ENCODE peak calls at places on chromosome 17, in eight cellular contexts. Q is K562, W is HCT116, T is SK-N-SH, E is fibroblast of lung, S is IMR-90, L is Karpas-422, D is neural progenitor cell. H is an unnamed sample. For H3K9me3 and H3K27me3, the result is how much of the 10 kb centered on the place peaks cover.

GRCh38 chr17:41419712-41420111 is 4.7 kb downstream of the KRT37 start:
- DNase-seq in Q (no peak), W (no peak), T (no peak), E (no peak), S (no peak), L (no peak), D (no peak), H (no peak)

GRCh38 chr17:34579017-34579946 is at the start of gene TMEM132E:
- DNase-seq in Q (no peak), W (no peak), T (peak), E (peak), S (peak), L (no peak), D (peak), H (peak)

GRCh38 chr17:42881768-42882565 is 18.6 kb upstream of the G6PC1 start:
- DNase-seq in Q (no peak), W (no peak), T (no peak), E (no peak), S (no peak), L (no peak), D (no peak), H (no peak)

GRCh38 chr17:63474914-63475460 is 1.9 kb upstream of the ACE start:
- DNase-seq in Q (no peak), W (no peak), T (no peak), E (no peak), S (no peak), L (no peak), D (no peak), H (no peak)

GRCh38 chr17:19418312-19418992 is 7.4 kb downstream of the RNF112 start:
- DNase-seq in Q (no peak), W (no peak), T (no peak), E (peak), S (peak), L (peak), D (no peak), H (peak)

GRCh38 chr17:73397856-73398540 is 86.2 kb upstream of the CDC42EP4 start:
- DNase-seq in Q (no peak), W (no peak), T (no peak), E (no peak), S (no peak), L (no peak), D (no peak), H (no peak)

GRCh38 chr17:49741009-49741691 is 22.8 kb downstream of the FAM117A start:
- DNase-seq in Q (no peak), W (no peak), T (no peak), E (peak), S (peak), L (no peak), D (no peak), H (peak)

GRCh38 chr17:38415250-38416194 is 12.7 kb upstream of the ARHGAP23 start:
- DNase-seq in Q (no peak), W (peak), T (no peak), E (no peak), S (peak), L (peak), D (peak), H (peak)

GRCh38 chr17:49508061-49508865 is 13.2 kb downstream of the NGFR start:
- DNase-seq in Q (no peak), W (peak), T (peak), E (no peak), S (no peak), L (no peak), D (peak), H (peak)

GRCh38 chr17:31394544-31394943 is 3.1 kb downstream of the RAB11FIP4 start:
- DNase-seq in Q (peak), W (no peak), T (no peak), E (peak), S (peak), L (peak), D (peak), H (peak)

GRCh38 chr17:39001703-39002637 is 34.8 kb upstream of the FBXO47 start:
- DNase-seq in Q (peak), W (no peak), T (no peak), E (peak), S (peak), L (no peak), D (no peak), H (peak)

GRCh38 chr17:307295-307691 is 45.3 kb downstream of the RPH3AL start:
- DNase-seq in Q (no peak), W (no peak), T (no peak), E (no peak), S (no peak), L (no peak), D (no peak), H (no peak)

GRCh38 chr17:43018932-43019331 is 3.3 kb downstream of the VAT1 start:
- DNase-seq in Q (no peak), W (no peak), T (no peak), E (no peak), S (peak), L (no peak), D (no peak), H (peak)

GRCh38 chr17:74453665-74454196 is 12.7 kb upstream of the CD300A start:
- DNase-seq in Q (peak), W (no peak), T (peak), E (no peak), S (no peak), L (no peak), D (peak), H (no peak)

GRCh38 chr17:35568561-35568960 is 7.9 kb upstream of the SLFN14 start:
- DNase-seq in Q (peak), W (no peak), T (peak), E (peak), S (peak), L (no peak), D (peak), H (peak)

GRCh38 chr17:4026255-4026654 is 62.0 kb upstream of the ATP2A3 start:
- DNase-seq in Q (no peak), W (no peak), T (no peak), E (no peak), S (no peak), L (no peak), D (no peak), H (no peak)

GRCh38 chr17:4023220-4023619 is 59.0 kb upstream of the ATP2A3 start:
- DNase-seq in Q (no peak), W (no peak), T (no peak), E (no peak), S (no peak), L (no peak), D (no peak), H (no peak)

GRCh38 chr17:4032245-4032644 is 68.0 kb upstream of the ATP2A3 start:
- DNase-seq in Q (no peak), W (no peak), T (no peak), E (no peak), S (no peak), L (no peak), D (no peak), H (no peak)

GRCh38 chr17:4032738-4033137 is 68.5 kb upstream of the ATP2A3 start:
- DNase-seq in Q (no peak), W (no peak), T (no peak), E (no peak), S (no peak), L (no peak), D (peak), H (no peak)

GRCh38 chr17:4028436-4028835 is 64.2 kb upstream of the ATP2A3 start:
- DNase-seq in Q (no peak), W (no peak), T (no peak), E (no peak), S (no peak), L (no peak), D (no peak), H (no peak)
- H3K9me3 ChIP-seq in Q (under half), W (under half), T (under half), E (under half), S (under half), L (under half), D (under half), H (under half)

DNA sequence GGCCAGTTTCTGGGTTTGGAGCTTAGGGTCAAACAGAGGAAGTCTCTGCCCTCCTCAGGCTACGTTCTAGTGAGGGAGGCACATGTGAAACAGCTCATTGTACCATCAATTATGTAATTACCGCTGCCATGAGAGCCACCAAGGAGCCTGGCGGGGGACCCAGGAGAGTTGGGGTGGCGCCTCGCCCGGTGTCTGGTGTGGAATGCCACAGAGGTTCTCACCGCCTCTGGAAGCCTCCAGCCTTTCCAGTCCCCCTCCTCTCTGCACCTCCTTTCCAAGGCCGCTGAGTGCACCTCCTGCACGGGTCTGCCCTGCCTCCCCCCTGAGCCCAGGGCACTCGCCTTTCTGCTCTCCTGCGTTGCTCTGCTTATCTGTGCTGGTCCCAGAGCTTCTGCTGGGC is 51.4 kb downstream of the SREBF1 start:
- DNase-seq in Q (no peak), W (no peak), T (no peak), E (no peak), S (no peak), L (no peak), D (no peak), H (no peak)
- H3K4me2 ChIP-seq in Q (no peak), W (peak), T (no peak), E (no peak), S (no peak), L (peak), D (peak), H (no peak)

DNA sequence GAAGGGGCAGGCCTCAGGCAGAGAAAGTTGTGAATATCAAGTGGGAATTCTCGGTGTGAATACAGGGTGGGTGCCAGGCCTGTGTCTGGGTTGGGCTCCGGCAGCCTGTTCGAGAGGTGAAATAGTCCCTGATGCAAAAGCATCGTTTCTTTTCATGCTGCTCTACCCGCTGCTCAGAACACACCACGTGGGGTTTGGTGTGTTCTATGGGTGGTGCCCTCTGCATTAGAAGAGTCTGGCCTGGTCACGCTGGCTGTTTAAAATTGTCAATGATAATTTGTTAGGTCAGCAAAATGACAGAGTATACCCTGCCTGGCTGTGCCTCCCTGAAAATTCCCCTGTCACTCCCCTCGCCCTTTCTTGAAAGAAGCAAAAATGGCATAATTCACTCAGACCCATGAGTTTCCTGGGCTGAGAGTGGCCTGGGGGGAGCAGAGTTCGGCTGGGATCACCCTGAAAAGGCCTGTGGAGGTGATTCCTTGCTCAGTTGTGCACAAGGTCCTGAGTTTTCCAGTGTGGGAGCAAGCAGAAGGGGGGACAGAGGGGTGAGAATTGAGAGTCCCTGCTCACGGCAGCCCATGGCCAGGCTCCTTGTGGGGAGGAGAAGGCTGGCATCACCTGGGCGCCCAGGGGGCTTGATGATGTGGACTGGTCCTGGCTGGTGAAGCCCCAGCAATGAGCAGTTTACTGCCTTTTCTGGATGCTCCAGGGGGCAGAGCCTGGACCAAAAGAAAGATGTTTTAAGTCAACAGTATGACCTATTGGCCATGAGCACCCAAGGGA is 3.2 kb downstream of the CACNG5 start:
- DNase-seq in Q (no peak), W (no peak), T (no peak), E (no peak), S (no peak), L (no peak), D (no peak), H (no peak)
- H3K27me3 ChIP-seq in Q (under half), W (under half), T (half or more), E (under half), S (half or more), L (under half), D (under half), H (half or more)

GRCh38 chr17:69944406-69944805 is 130.6 kb upstream of the KCNJ16 start:
- DNase-seq in Q (no peak), W (no peak), T (no peak), E (no peak), S (no peak), L (no peak), D (no peak), H (no peak)

GRCh38 chr17:69947027-69947759 is 127.8 kb upstream of the KCNJ16 start:
- DNase-seq in Q (peak), W (no peak), T (no peak), E (peak), S (peak), L (no peak), D (no peak), H (no peak)

GRCh38 chr17:69948406-69948805 is 126.6 kb upstream of the KCNJ16 start:
- DNase-seq in Q (no peak), W (no peak), T (no peak), E (no peak), S (no peak), L (no peak), D (no peak), H (no peak)

GRCh38 chr17:69943058-69943457 is 132.0 kb upstream of the KCNJ16 start:
- DNase-seq in Q (no peak), W (no peak), T (no peak), E (no peak), S (no peak), L (no peak), D (no peak), H (no peak)

DNA sequence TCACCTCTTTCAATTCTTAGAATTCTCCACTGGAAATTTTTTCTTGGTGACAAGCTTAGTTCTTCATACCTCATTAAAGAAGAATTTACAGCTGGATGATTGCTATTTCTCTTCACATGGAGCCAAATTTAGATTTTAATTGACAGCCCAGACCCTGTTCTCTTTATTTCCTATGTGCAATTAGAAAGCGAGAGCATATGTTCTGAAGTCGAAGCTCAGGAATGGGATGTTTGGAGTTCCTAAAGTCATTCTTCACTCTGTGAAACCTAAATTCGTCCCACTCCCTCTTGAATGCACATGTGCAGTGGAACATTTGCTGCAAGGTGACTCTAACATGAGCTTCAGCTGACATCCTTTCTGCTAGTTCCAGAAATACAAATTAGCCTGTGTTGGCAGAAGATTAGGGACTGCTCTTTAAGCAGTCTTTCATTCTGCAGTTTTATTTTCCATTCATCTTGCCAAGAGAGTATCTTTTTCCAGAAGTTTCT is 129.3 kb upstream of the KCNJ16 start:
- DNase-seq in Q (no peak), W (no peak), T (no peak), E (peak), S (peak), L (no peak), D (no peak), H (peak)
- H3K9me3 ChIP-seq in Q (under half), W (under half), T (under half), E (under half), S (under half), L (under half), D (under half), H (under half)

GRCh38 chr17:59783221-59784016 is 76.0 kb downstream of the VMP1 start:
- DNase-seq in Q (peak), W (peak), T (peak), E (peak), S (peak), L (no peak), D (no peak), H (peak)

GRCh38 chr17:59785091-59785799 is 77.8 kb downstream of the VMP1 start:
- DNase-seq in Q (no peak), W (no peak), T (no peak), E (no peak), S (no peak), L (no peak), D (no peak), H (peak)

GRCh38 chr17:59790936-59791335 is 83.5 kb downstream of the VMP1 start:
- DNase-seq in Q (no peak), W (no peak), T (no peak), E (no peak), S (no peak), L (no peak), D (no peak), H (no peak)

GRCh38 chr17:59786536-59787319 is 79.3 kb downstream of the VMP1 start:
- DNase-seq in Q (peak), W (peak), T (peak), E (peak), S (peak), L (peak), D (peak), H (peak)

DNA sequence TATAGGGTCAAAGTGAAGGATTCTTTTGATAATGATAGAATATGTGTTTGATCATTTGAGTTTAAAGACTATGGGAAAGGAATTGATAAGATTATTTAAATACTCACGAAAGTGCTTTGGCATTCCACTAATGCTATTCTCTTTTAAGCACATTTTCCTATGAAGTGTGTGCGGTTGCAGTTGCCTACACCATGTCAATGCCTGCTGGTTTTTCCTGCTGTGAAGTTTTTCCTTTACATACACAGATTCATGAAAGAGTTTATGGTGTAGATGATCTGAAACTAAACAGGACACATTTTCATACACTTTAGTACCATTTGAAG is 78.7 kb downstream of the VMP1 start:
- DNase-seq in Q (no peak), W (no peak), T (no peak), E (no peak), S (no peak), L (no peak), D (no peak), H (no peak)
- H3K4me2 ChIP-seq in Q (peak), W (peak), T (peak), E (peak), S (peak), L (peak), D (no peak), H (peak)

GRCh38 chr17:44293509-44294226 is 14.7 kb upstream of the RUNDC3A start:
- DNase-seq in Q (no peak), W (no peak), T (no peak), E (no peak), S (no peak), L (no peak), D (no peak), H (no peak)

DNA sequence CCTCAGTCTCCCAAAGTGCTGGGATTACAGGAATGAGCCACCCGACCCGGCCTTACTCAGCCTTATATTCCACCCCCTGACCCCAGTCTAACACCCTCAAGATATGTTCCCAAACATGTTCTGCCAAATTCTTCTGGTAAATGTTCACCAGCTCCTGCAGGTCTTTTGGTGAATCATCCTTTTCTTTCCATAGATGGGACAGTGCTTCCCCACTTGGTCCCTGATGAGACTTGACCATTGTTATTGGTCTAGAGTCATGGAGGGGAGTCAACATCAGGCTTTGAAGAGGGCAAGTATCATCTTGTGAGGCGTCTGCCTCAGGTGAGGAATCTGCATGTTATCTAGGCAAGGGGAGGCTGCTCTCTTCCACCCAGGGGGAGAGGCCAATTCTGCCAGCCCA is 10.4 kb upstream of the RUNDC3A start:
- DNase-seq in Q (no peak), W (no peak), T (no peak), E (no peak), S (no peak), L (no peak), D (no peak), H (no peak)
- H3K27me3 ChIP-seq in Q (under half), W (under half), T (under half), E (under half), S (under half), L (under half), D (under half), H (under half)

DNA sequence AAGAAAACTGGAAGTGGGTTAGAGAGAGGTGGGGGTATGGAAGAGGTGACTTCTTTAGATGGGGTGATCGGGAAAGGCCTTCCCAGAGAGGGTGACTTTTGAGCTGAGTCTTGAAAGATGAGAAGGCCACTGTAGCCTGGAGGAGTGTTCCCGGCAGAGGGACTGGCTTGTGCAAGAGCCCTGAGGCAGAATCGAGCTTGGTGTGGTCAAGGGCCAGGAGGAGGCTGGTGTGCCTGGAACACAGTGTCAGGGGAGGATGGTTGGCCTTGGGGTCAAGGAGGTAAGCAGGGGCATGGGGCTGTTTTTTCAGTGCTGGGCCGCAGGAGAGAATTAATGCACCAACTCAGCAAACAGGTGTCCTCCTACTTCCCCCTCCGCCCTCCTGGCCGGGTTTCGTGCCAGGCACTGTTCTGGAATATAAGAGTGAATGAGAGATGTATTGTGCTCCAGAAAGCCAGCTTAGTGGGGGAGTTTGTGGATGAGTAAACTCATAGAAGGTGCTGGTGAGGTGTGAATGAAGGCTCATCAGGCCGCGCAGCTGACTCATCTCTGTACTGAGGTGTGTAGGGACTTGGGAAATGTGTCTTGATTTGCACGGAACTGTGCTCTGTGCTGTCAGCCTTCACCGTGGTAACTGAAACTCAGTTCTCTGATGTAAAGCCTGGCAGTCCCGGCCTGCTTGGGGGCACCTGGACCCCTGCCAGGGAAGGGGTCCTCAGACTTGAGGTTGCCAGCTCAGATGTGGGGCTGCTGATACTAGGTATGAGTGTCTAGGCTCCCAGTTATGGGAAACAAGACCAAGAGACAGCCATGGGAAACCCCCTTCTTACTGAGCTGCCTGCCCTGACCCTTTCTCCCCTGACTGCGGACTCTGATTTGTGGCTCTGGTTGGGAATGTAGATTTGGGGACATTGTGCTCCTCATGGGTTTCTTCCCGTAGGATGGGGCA is 15.3 kb downstream of the KSR1 start:
- DNase-seq in Q (no peak), W (peak), T (no peak), E (peak), S (peak), L (no peak), D (no peak), H (peak)
- H3K9me3 ChIP-seq in Q (under half), W (under half), T (under half), E (under half), S (under half), L (under half), D (under half), H (under half)

H was measured in GM23248.